ENCODE peak calls at places on chromosomes 13 and 19, in ten cellular contexts. One of them, this sample, is unnamed.

GRCh38 chr13:109198585-109198984 is 569.2 kb downstream of the MYO16 start:
- DNase-seq in stimulated activated CD4-positive, alpha-beta T cell treated with anti-CD3 and anti-CD28 coated beads, Interleukin-4, amount 100 ng/mL, for 1 hour: no peak
- DNase-seq in progenitor cell of endocrine pancreas: no peak
- DNase-seq in GM23248: peak
- DNase-seq in DMS 273 treated with DMSO at 0.1 percent for 48 hours: no peak
- DNase-seq in RPMI8226: no peak
- DNase-seq in CD8-positive, alpha-beta memory T cell: no peak
- DNase-seq in OCI-LY7: no peak
- DNase-seq in hepatic stellate cell: no peak
- DNase-seq in kidney tubule cell: peak
- DNase-seq in this sample: no peak

GRCh38 chr19:13839938-13840750 is 36.8 kb upstream of the NANOS3 start:
- DNase-seq in CD8-positive, alpha-beta memory T cell: no peak
- DNase-seq in GM23248: peak
- DNase-seq in kidney tubule cell: peak
- DNase-seq in stimulated activated CD4-positive, alpha-beta T cell treated with anti-CD3 and anti-CD28 coated beads, Interleukin-4, amount 100 ng/mL, for 1 hour: peak
- DNase-seq in RPMI8226: peak
- DNase-seq in progenitor cell of endocrine pancreas: no peak
- DNase-seq in DMS 273 treated with DMSO at 0.1 percent for 48 hours: no peak
- DNase-seq in OCI-LY7: no peak
- DNase-seq in hepatic stellate cell: peak
- DNase-seq in this sample: no peak

GRCh38 chr13:31441804-31442487 is 242.2 kb downstream of the B3GLCT start:
- DNase-seq in RPMI8226: no peak
- DNase-seq in progenitor cell of endocrine pancreas: no peak
- DNase-seq in hepatic stellate cell: no peak
- DNase-seq in CD8-positive, alpha-beta memory T cell: no peak
- DNase-seq in OCI-LY7: no peak
- DNase-seq in DMS 273 treated with DMSO at 0.1 percent for 48 hours: no peak
- DNase-seq in GM23248: no peak
- DNase-seq in kidney tubule cell: no peak
- DNase-seq in stimulated activated CD4-positive, alpha-beta T cell treated with anti-CD3 and anti-CD28 coated beads, Interleukin-4, amount 100 ng/mL, for 1 hour: no peak
- DNase-seq in this sample: no peak

GRCh38 chr13:98207411-98207810 is 30.3 kb upstream of the RNF113B start:
- DNase-seq in DMS 273 treated with DMSO at 0.1 percent for 48 hours: no peak
- DNase-seq in GM23248: peak
- DNase-seq in hepatic stellate cell: peak
- DNase-seq in RPMI8226: no peak
- DNase-seq in stimulated activated CD4-positive, alpha-beta T cell treated with anti-CD3 and anti-CD28 coated beads, Interleukin-4, amount 100 ng/mL, for 1 hour: no peak
- DNase-seq in kidney tubule cell: peak
- DNase-seq in CD8-positive, alpha-beta memory T cell: no peak
- DNase-seq in OCI-LY7: no peak
- DNase-seq in progenitor cell of endocrine pancreas: no peak
- DNase-seq in this sample: no peak

GRCh38 chr19:16376649-16377048 is 52.0 kb downstream of the KLF2 start:
- DNase-seq in OCI-LY7: peak
- DNase-seq in progenitor cell of endocrine pancreas: no peak
- DNase-seq in RPMI8226: peak
- DNase-seq in stimulated activated CD4-positive, alpha-beta T cell treated with anti-CD3 and anti-CD28 coated beads, Interleukin-4, amount 100 ng/mL, for 1 hour: peak
- DNase-seq in hepatic stellate cell: no peak
- DNase-seq in CD8-positive, alpha-beta memory T cell: peak
- DNase-seq in kidney tubule cell: no peak
- DNase-seq in GM23248: peak
- DNase-seq in DMS 273 treated with DMSO at 0.1 percent for 48 hours: no peak
- DNase-seq in this sample: no peak

GRCh38 chr19:4911786-4912672 is 2.7 kb downstream of the UHRF1 start:
- DNase-seq in hepatic stellate cell: peak
- DNase-seq in kidney tubule cell: peak
- DNase-seq in RPMI8226: peak
- DNase-seq in GM23248: peak
- DNase-seq in CD8-positive, alpha-beta memory T cell: peak
- DNase-seq in DMS 273 treated with DMSO at 0.1 percent for 48 hours: peak
- DNase-seq in OCI-LY7: peak
- DNase-seq in progenitor cell of endocrine pancreas: peak
- DNase-seq in stimulated activated CD4-positive, alpha-beta T cell treated with anti-CD3 and anti-CD28 coated beads, Interleukin-4, amount 100 ng/mL, for 1 hour: peak
- DNase-seq in this sample: peak

GRCh38 chr13:41384749-41385503 is 72.4 kb upstream of the RGCC start:
- DNase-seq in kidney tubule cell: peak
- DNase-seq in RPMI8226: no peak
- DNase-seq in progenitor cell of endocrine pancreas: no peak
- DNase-seq in OCI-LY7: peak
- DNase-seq in GM23248: peak
- DNase-seq in DMS 273 treated with DMSO at 0.1 percent for 48 hours: no peak
- DNase-seq in hepatic stellate cell: no peak
- DNase-seq in CD8-positive, alpha-beta memory T cell: no peak
- DNase-seq in stimulated activated CD4-positive, alpha-beta T cell treated with anti-CD3 and anti-CD28 coated beads, Interleukin-4, amount 100 ng/mL, for 1 hour: no peak
- DNase-seq in this sample: no peak

GRCh38 chr19:22935151-22935550 is 67.8 kb downstream of the ZNF728 start:
- DNase-seq in DMS 273 treated with DMSO at 0.1 percent for 48 hours: no peak
- DNase-seq in GM23248: no peak
- DNase-seq in progenitor cell of endocrine pancreas: no peak
- DNase-seq in RPMI8226: no peak
- DNase-seq in kidney tubule cell: peak
- DNase-seq in stimulated activated CD4-positive, alpha-beta T cell treated with anti-CD3 and anti-CD28 coated beads, Interleukin-4, amount 100 ng/mL, for 1 hour: no peak
- DNase-seq in hepatic stellate cell: no peak
- DNase-seq in CD8-positive, alpha-beta memory T cell: no peak
- DNase-seq in OCI-LY7: no peak
- DNase-seq in this sample: no peak

GRCh38 chr19:29273000-29273691 is 60.2 kb upstream of the UQCRFS1 start:
- DNase-seq in kidney tubule cell: no peak
- DNase-seq in GM23248: no peak
- DNase-seq in CD8-positive, alpha-beta memory T cell: no peak
- DNase-seq in DMS 273 treated with DMSO at 0.1 percent for 48 hours: no peak
- DNase-seq in OCI-LY7: no peak
- DNase-seq in stimulated activated CD4-positive, alpha-beta T cell treated with anti-CD3 and anti-CD28 coated beads, Interleukin-4, amount 100 ng/mL, for 1 hour: no peak
- DNase-seq in RPMI8226: no peak
- DNase-seq in hepatic stellate cell: no peak
- DNase-seq in progenitor cell of endocrine pancreas: no peak
- DNase-seq in this sample: no peak

GRCh38 chr13:72745260-72745659 is 17.5 kb downstream of the BORA start:
- DNase-seq in stimulated activated CD4-positive, alpha-beta T cell treated with anti-CD3 and anti-CD28 coated beads, Interleukin-4, amount 100 ng/mL, for 1 hour: no peak
- DNase-seq in kidney tubule cell: no peak
- DNase-seq in RPMI8226: no peak
- DNase-seq in CD8-positive, alpha-beta memory T cell: no peak
- DNase-seq in GM23248: no peak
- DNase-seq in DMS 273 treated with DMSO at 0.1 percent for 48 hours: no peak
- DNase-seq in progenitor cell of endocrine pancreas: no peak
- DNase-seq in hepatic stellate cell: no peak
- DNase-seq in OCI-LY7: no peak
- DNase-seq in this sample: no peak

GRCh38 chr13:35888327-35888940 is 242.7 kb downstream of the DCLK1 start:
- DNase-seq in hepatic stellate cell: no peak
- DNase-seq in GM23248: no peak
- DNase-seq in RPMI8226: no peak
- DNase-seq in progenitor cell of endocrine pancreas: no peak
- DNase-seq in CD8-positive, alpha-beta memory T cell: no peak
- DNase-seq in OCI-LY7: no peak
- DNase-seq in stimulated activated CD4-positive, alpha-beta T cell treated with anti-CD3 and anti-CD28 coated beads, Interleukin-4, amount 100 ng/mL, for 1 hour: no peak
- DNase-seq in kidney tubule cell: no peak
- DNase-seq in DMS 273 treated with DMSO at 0.1 percent for 48 hours: peak
- DNase-seq in this sample: no peak

GRCh38 chr19:40130013-40130412 is 39.3 kb upstream of the ZNF780A start:
- DNase-seq in progenitor cell of endocrine pancreas: no peak
- DNase-seq in kidney tubule cell: no peak
- DNase-seq in hepatic stellate cell: no peak
- DNase-seq in RPMI8226: no peak
- DNase-seq in GM23248: no peak
- DNase-seq in CD8-positive, alpha-beta memory T cell: no peak
- DNase-seq in stimulated activated CD4-positive, alpha-beta T cell treated with anti-CD3 and anti-CD28 coated beads, Interleukin-4, amount 100 ng/mL, for 1 hour: no peak
- DNase-seq in DMS 273 treated with DMSO at 0.1 percent for 48 hours: no peak
- DNase-seq in OCI-LY7: no peak
- DNase-seq in this sample: no peak

GRCh38 chr13:44648392-44649117 is 72.4 kb upstream of the TSC22D1 start:
- DNase-seq in DMS 273 treated with DMSO at 0.1 percent for 48 hours: no peak
- DNase-seq in kidney tubule cell: peak
- DNase-seq in progenitor cell of endocrine pancreas: no peak
- DNase-seq in stimulated activated CD4-positive, alpha-beta T cell treated with anti-CD3 and anti-CD28 coated beads, Interleukin-4, amount 100 ng/mL, for 1 hour: no peak
- DNase-seq in hepatic stellate cell: no peak
- DNase-seq in GM23248: peak
- DNase-seq in CD8-positive, alpha-beta memory T cell: no peak
- DNase-seq in RPMI8226: no peak
- DNase-seq in OCI-LY7: no peak
- DNase-seq in this sample: no peak

GRCh38 chr13:60617863-60618733 is 221.1 kb downstream of the TDRD3 start:
- DNase-seq in DMS 273 treated with DMSO at 0.1 percent for 48 hours: no peak
- DNase-seq in OCI-LY7: no peak
- DNase-seq in GM23248: peak
- DNase-seq in RPMI8226: no peak
- DNase-seq in progenitor cell of endocrine pancreas: no peak
- DNase-seq in stimulated activated CD4-positive, alpha-beta T cell treated with anti-CD3 and anti-CD28 coated beads, Interleukin-4, amount 100 ng/mL, for 1 hour: no peak
- DNase-seq in hepatic stellate cell: peak
- DNase-seq in CD8-positive, alpha-beta memory T cell: no peak
- DNase-seq in kidney tubule cell: peak
- DNase-seq in this sample: no peak

GRCh38 chr19:18789422-18789832 is 1.7 kb downstream of the COMP start:
- DNase-seq in DMS 273 treated with DMSO at 0.1 percent for 48 hours: no peak
- DNase-seq in stimulated activated CD4-positive, alpha-beta T cell treated with anti-CD3 and anti-CD28 coated beads, Interleukin-4, amount 100 ng/mL, for 1 hour: no peak
- DNase-seq in OCI-LY7: no peak
- DNase-seq in progenitor cell of endocrine pancreas: no peak
- DNase-seq in CD8-positive, alpha-beta memory T cell: no peak
- DNase-seq in RPMI8226: no peak
- DNase-seq in GM23248: no peak
- DNase-seq in kidney tubule cell: no peak
- DNase-seq in hepatic stellate cell: no peak
- DNase-seq in this sample: no peak

GRCh38 chr19:16660763-16661479 is at the start of gene TMEM38A:
- DNase-seq in CD8-positive, alpha-beta memory T cell: peak
- DNase-seq in GM23248: peak
- DNase-seq in stimulated activated CD4-positive, alpha-beta T cell treated with anti-CD3 and anti-CD28 coated beads, Interleukin-4, amount 100 ng/mL, for 1 hour: peak
- DNase-seq in hepatic stellate cell: peak
- DNase-seq in RPMI8226: peak
- DNase-seq in progenitor cell of endocrine pancreas: peak
- DNase-seq in DMS 273 treated with DMSO at 0.1 percent for 48 hours: no peak
- DNase-seq in OCI-LY7: peak
- DNase-seq in kidney tubule cell: peak
- DNase-seq in this sample: peak

GRCh38 chr19:47280183-47280797 is 5.6 kb downstream of the INAFM1 start:
- DNase-seq in stimulated activated CD4-positive, alpha-beta T cell treated with anti-CD3 and anti-CD28 coated beads, Interleukin-4, amount 100 ng/mL, for 1 hour: peak
- DNase-seq in GM23248: peak
- DNase-seq in RPMI8226: peak
- DNase-seq in kidney tubule cell: peak
- DNase-seq in hepatic stellate cell: no peak
- DNase-seq in DMS 273 treated with DMSO at 0.1 percent for 48 hours: no peak
- DNase-seq in progenitor cell of endocrine pancreas: no peak
- DNase-seq in OCI-LY7: peak
- DNase-seq in CD8-positive, alpha-beta memory T cell: peak
- DNase-seq in this sample: no peak

GRCh38 chr13:97141564-97142005 is 80.5 kb upstream of the MBNL2 start:
- DNase-seq in RPMI8226: no peak
- DNase-seq in stimulated activated CD4-positive, alpha-beta T cell treated with anti-CD3 and anti-CD28 coated beads, Interleukin-4, amount 100 ng/mL, for 1 hour: no peak
- DNase-seq in OCI-LY7: no peak
- DNase-seq in hepatic stellate cell: peak
- DNase-seq in kidney tubule cell: peak
- DNase-seq in DMS 273 treated with DMSO at 0.1 percent for 48 hours: peak
- DNase-seq in CD8-positive, alpha-beta memory T cell: no peak
- DNase-seq in progenitor cell of endocrine pancreas: peak
- DNase-seq in GM23248: peak
- DNase-seq in this sample: peak

GRCh38 chr13:107441279-107441678 is 774.1 kb downstream of the LIG4 start:
- DNase-seq in stimulated activated CD4-positive, alpha-beta T cell treated with anti-CD3 and anti-CD28 coated beads, Interleukin-4, amount 100 ng/mL, for 1 hour: no peak
- DNase-seq in CD8-positive, alpha-beta memory T cell: no peak
- DNase-seq in DMS 273 treated with DMSO at 0.1 percent for 48 hours: no peak
- DNase-seq in GM23248: peak
- DNase-seq in kidney tubule cell: peak
- DNase-seq in RPMI8226: no peak
- DNase-seq in OCI-LY7: no peak
- DNase-seq in hepatic stellate cell: peak
- DNase-seq in progenitor cell of endocrine pancreas: no peak
- DNase-seq in this sample: no peak

GRCh38 chr13:37540228-37540627 is 58.3 kb downstream of the POSTN start:
- DNase-seq in CD8-positive, alpha-beta memory T cell: no peak
- DNase-seq in stimulated activated CD4-positive, alpha-beta T cell treated with anti-CD3 and anti-CD28 coated beads, Interleukin-4, amount 100 ng/mL, for 1 hour: no peak
- DNase-seq in kidney tubule cell: no peak
- DNase-seq in progenitor cell of endocrine pancreas: no peak
- DNase-seq in GM23248: peak
- DNase-seq in RPMI8226: no peak
- DNase-seq in hepatic stellate cell: peak
- DNase-seq in DMS 273 treated with DMSO at 0.1 percent for 48 hours: no peak
- DNase-seq in OCI-LY7: no peak
- DNase-seq in this sample: no peak

GRCh38 chr13:94620286-94620896 is 18.7 kb downstream of the GPR180 start:
- DNase-seq in GM23248: peak
- DNase-seq in CD8-positive, alpha-beta memory T cell: peak
- DNase-seq in kidney tubule cell: peak
- DNase-seq in progenitor cell of endocrine pancreas: no peak
- DNase-seq in OCI-LY7: peak
- DNase-seq in DMS 273 treated with DMSO at 0.1 percent for 48 hours: no peak
- DNase-seq in RPMI8226: peak
- DNase-seq in hepatic stellate cell: no peak
- DNase-seq in stimulated activated CD4-positive, alpha-beta T cell treated with anti-CD3 and anti-CD28 coated beads, Interleukin-4, amount 100 ng/mL, for 1 hour: peak
- DNase-seq in this sample: no peak

GRCh38 chr19:40224342-40225148 is 1.9 kb downstream of the CCNP start:
- DNase-seq in kidney tubule cell: no peak
- DNase-seq in RPMI8226: peak
- DNase-seq in GM23248: no peak
- DNase-seq in DMS 273 treated with DMSO at 0.1 percent for 48 hours: no peak
- DNase-seq in progenitor cell of endocrine pancreas: no peak
- DNase-seq in OCI-LY7: no peak
- DNase-seq in stimulated activated CD4-positive, alpha-beta T cell treated with anti-CD3 and anti-CD28 coated beads, Interleukin-4, amount 100 ng/mL, for 1 hour: no peak
- DNase-seq in CD8-positive, alpha-beta memory T cell: no peak
- DNase-seq in hepatic stellate cell: no peak
- DNase-seq in this sample: no peak

GRCh38 chr13:52459668-52460067 is 4.4 kb downstream of the CKAP2 start:
- DNase-seq in hepatic stellate cell: peak
- DNase-seq in stimulated activated CD4-positive, alpha-beta T cell treated with anti-CD3 and anti-CD28 coated beads, Interleukin-4, amount 100 ng/mL, for 1 hour: no peak
- DNase-seq in progenitor cell of endocrine pancreas: no peak
- DNase-seq in OCI-LY7: no peak
- DNase-seq in kidney tubule cell: peak
- DNase-seq in CD8-positive, alpha-beta memory T cell: no peak
- DNase-seq in RPMI8226: no peak
- DNase-seq in DMS 273 treated with DMSO at 0.1 percent for 48 hours: no peak
- DNase-seq in GM23248: peak
- DNase-seq in this sample: no peak

GRCh38 chr19:42281175-42282035 is 12.4 kb downstream of the CIC start:
- DNase-seq in CD8-positive, alpha-beta memory T cell: no peak
- DNase-seq in OCI-LY7: peak
- DNase-seq in kidney tubule cell: no peak
- DNase-seq in DMS 273 treated with DMSO at 0.1 percent for 48 hours: peak
- DNase-seq in progenitor cell of endocrine pancreas: no peak
- DNase-seq in RPMI8226: peak
- DNase-seq in stimulated activated CD4-positive, alpha-beta T cell treated with anti-CD3 and anti-CD28 coated beads, Interleukin-4, amount 100 ng/mL, for 1 hour: no peak
- DNase-seq in hepatic stellate cell: no peak
- DNase-seq in GM23248: peak
- DNase-seq in this sample: peak

GRCh38 chr19:45780146-45780447 is 2.2 kb downstream of the DMPK start:
- DNase-seq in CD8-positive, alpha-beta memory T cell: no peak
- DNase-seq in RPMI8226: no peak
- DNase-seq in GM23248: no peak
- DNase-seq in DMS 273 treated with DMSO at 0.1 percent for 48 hours: no peak
- DNase-seq in hepatic stellate cell: no peak
- DNase-seq in progenitor cell of endocrine pancreas: no peak
- DNase-seq in OCI-LY7: no peak
- DNase-seq in stimulated activated CD4-positive, alpha-beta T cell treated with anti-CD3 and anti-CD28 coated beads, Interleukin-4, amount 100 ng/mL, for 1 hour: no peak
- DNase-seq in kidney tubule cell: no peak
- DNase-seq in this sample: no peak

This sample was measured in anterior cingulate cortex.